ENCODE peak calls at places on chromosomes 13 and 19, in seven cellular contexts. V, Y, E, R, T, I and A are unnamed samples.

GRCh38 chr13:27442071-27442647 is 8.2 kb downstream of the MTIF3 start:
- DNase-seq in V (no peak), Y (peak; percentile 71), E (no peak), R (no peak), T (no peak), I (no peak), A (no peak)

GRCh38 chr19:38638461-38638860 is 9.0 kb upstream of the ACTN4 start:
- DNase-seq in V (no peak), Y (no peak), E (no peak), R (no peak), T (no peak), I (no peak), A (no peak)

GRCh38 chr19:35142531-35143230 is 374 bp upstream of the FXYD7 start:
- DNase-seq in V (peak; percentile 75), Y (peak; percentile 74), E (peak; percentile 91), R (peak; percentile 52), T (no peak), I (no peak), A (no peak)

GRCh38 chr19:50784710-50785109 is 5.5 kb upstream of the ACP4 start:
- DNase-seq in V (no peak), Y (no peak), E (no peak), R (no peak), T (no peak), I (no peak), A (no peak)

GRCh38 chr19:39407644-39408391 is 1.2 kb downstream of the ZFP36 start:
- DNase-seq in V (peak; percentile 54), Y (peak; percentile 85), E (no peak), R (peak; percentile 50), T (peak; percentile 28), I (no peak), A (no peak)

GRCh38 chr13:50015750-50016149 is 506 bp downstream of the KCNRG start:
- DNase-seq in V (no peak), Y (no peak), E (no peak), R (no peak), T (no peak), I (no peak), A (no peak)

GRCh38 chr13:52711277-52711676 is 28.3 kb downstream of the CNMD start:
- DNase-seq in V (no peak), Y (no peak), E (peak; percentile 39), R (no peak), T (no peak), I (no peak), A (no peak)

GRCh38 chr19:44789943-44790467 is 12.3 kb downstream of the CBLC start:
- DNase-seq in V (no peak), Y (no peak), E (no peak), R (no peak), T (no peak), I (no peak), A (no peak)

GRCh38 chr19:7751157-7751783 is 3.9 kb upstream of the CD209 start:
- DNase-seq in V (no peak), Y (no peak), E (no peak), R (no peak), T (no peak), I (no peak), A (no peak)

GRCh38 chr19:30757836-30758617 is 385.8 kb downstream of the ZNF536 start:
- DNase-seq in V (no peak), Y (no peak), E (no peak), R (no peak), T (no peak), I (no peak), A (no peak)

GRCh38 chr13:20359335-20359734 is 127.2 kb upstream of the GJB6 start:
- DNase-seq in V (no peak), Y (no peak), E (no peak), R (peak; percentile 97), T (peak; percentile 94), I (peak; percentile 41), A (peak; percentile 96)

GRCh38 chr13:23357349-23357748 is 76.2 kb downstream of the SACS start:
- DNase-seq in V (no peak), Y (no peak), E (no peak), R (no peak), T (peak; percentile 55), I (no peak), A (no peak)

GRCh38 chr13:29480893-29481525 is 114.5 kb downstream of the SLC7A1 start:
- DNase-seq in V (no peak), Y (no peak), E (no peak), R (no peak), T (no peak), I (no peak), A (no peak)

GRCh38 chr19:4508698-4509097 is 9.6 kb downstream of the PLIN4 start:
- DNase-seq in V (no peak), Y (no peak), E (no peak), R (no peak), T (no peak), I (no peak), A (no peak)

GRCh38 chr19:48752511-48753365 is at the start of gene FUT1:
- DNase-seq in V (peak; percentile 94), Y (peak; percentile 77), E (peak; percentile 82), R (peak; percentile 47), T (no peak), I (no peak), A (no peak)

GRCh38 chr13:44768775-44769578 is 192.8 kb upstream of the TSC22D1 start:
- DNase-seq in V (peak; percentile 31), Y (no peak), E (no peak), R (peak; percentile 38), T (peak; percentile 59), I (no peak), A (no peak)

GRCh38 chr19:3175761-3176714 is 2.5 kb upstream of the S1PR4 start:
- DNase-seq in V (peak; percentile 36), Y (peak; percentile 78), E (no peak), R (no peak), T (peak; percentile 76), I (peak; percentile 75), A (peak; percentile 51)

GRCh38 chr13:94384217-94384905 is 95.1 kb downstream of the DCT start:
- DNase-seq in V (no peak), Y (no peak), E (no peak), R (no peak), T (no peak), I (no peak), A (no peak)

GRCh38 chr13:64482373-64482772 is 2747.8 kb downstream of the PCDH9 start:
- DNase-seq in V (no peak), Y (no peak), E (no peak), R (no peak), T (no peak), I (no peak), A (no peak)

GRCh38 chr19:51743405-51743804 is 8.3 kb downstream of the FPR1 start:
- DNase-seq in V (no peak), Y (no peak), E (no peak), R (no peak), T (no peak), I (no peak), A (peak; percentile 36)

GRCh38 chr13:103788061-103788652 is 721.9 kb upstream of the SLC10A2 start:
- DNase-seq in V (no peak), Y (no peak), E (no peak), R (no peak), T (no peak), I (no peak), A (no peak)

GRCh38 chr19:4609878-4610511 is 29.3 kb upstream of the TNFAIP8L1 start:
- DNase-seq in V (no peak), Y (no peak), E (peak; percentile 46), R (no peak), T (no peak), I (no peak), A (no peak)

GRCh38 chr13:52815330-52815729 is 33.1 kb downstream of the PCDH8 start:
- DNase-seq in V (no peak), Y (no peak), E (no peak), R (no peak), T (no peak), I (no peak), A (no peak)

GRCh38 chr19:18542936-18543813 is at the start of gene FKBP8:
- DNase-seq in V (peak; percentile 95), Y (peak; percentile 97), E (peak; percentile 99), R (peak; percentile 92), T (peak; percentile 84), I (no peak), A (peak; percentile 85)
- H3K4me3 ChIP-seq in V (peak within 1 kb of the TSS; percentile 51), Y (peak within 1 kb of the TSS; percentile 63), E (peak within 1 kb of the TSS; percentile 68), R (peak within 1 kb of the TSS; percentile 97), T (peak within 1 kb of the TSS; percentile 78), I (peak within 1 kb of the TSS; percentile 95), A (peak within 1 kb of the TSS; percentile 64)

DNA sequence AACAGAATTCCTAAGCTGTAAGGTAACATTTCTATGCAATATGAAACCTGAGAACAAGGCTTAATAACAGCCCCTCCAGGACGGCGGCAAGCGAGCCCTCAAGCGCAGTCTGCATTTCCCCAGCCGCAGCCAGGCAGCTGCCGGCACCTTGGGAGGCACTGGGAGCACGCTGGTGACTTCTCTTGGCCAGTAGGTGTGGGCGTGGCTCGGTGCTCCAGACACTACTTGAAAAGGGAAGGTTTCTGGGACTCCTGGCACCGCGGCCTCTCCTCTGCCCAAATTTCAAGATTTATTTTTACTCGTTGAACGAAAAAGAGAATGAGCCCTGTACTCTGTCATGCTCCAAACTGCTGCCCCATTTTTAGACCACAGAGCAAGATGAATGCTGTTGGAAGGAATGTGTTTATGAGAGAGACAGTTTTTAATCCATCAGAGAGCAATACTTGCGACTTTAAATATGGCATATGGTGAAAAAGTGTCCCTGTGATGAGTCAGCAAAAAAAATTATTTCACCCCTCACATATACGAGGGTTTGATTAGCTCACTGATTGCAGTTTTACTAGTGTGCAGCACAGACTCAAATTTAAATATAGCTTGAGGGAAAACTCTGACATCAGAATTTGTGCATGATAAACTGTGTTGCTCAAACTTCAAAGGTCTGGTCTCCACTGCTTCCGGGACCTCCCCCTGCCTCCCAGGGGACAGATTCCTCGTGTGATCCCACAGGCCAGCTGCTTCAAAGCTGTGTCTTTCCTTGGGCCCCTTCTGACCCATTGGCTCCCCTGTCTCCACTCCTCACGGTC is 81.3 kb downstream of the COL4A2 start:
- DNase-seq in V (no peak), Y (no peak), E (peak; percentile 47), R (peak; percentile 81), T (peak; percentile 52), I (no peak), A (peak; percentile 78)
- TF ChIP-seq CTCF in V (no peak), Y (no peak), E (no peak), R (no peak), T (no peak), I (no peak), A (no peak)

GRCh38 chr13:99289265-99289664 is 17.9 kb downstream of the GPR183 start:
- DNase-seq in V (no peak), Y (no peak), E (no peak), R (no peak), T (no peak), I (no peak), A (no peak)
- H3K4me3 ChIP-seq in V (no peak overlapping the region), Y (no peak overlapping the region), E (no peak overlapping the region), R (no peak overlapping the region), T (no peak overlapping the region), I (no peak overlapping the region), A (no peak overlapping the region)

DNA sequence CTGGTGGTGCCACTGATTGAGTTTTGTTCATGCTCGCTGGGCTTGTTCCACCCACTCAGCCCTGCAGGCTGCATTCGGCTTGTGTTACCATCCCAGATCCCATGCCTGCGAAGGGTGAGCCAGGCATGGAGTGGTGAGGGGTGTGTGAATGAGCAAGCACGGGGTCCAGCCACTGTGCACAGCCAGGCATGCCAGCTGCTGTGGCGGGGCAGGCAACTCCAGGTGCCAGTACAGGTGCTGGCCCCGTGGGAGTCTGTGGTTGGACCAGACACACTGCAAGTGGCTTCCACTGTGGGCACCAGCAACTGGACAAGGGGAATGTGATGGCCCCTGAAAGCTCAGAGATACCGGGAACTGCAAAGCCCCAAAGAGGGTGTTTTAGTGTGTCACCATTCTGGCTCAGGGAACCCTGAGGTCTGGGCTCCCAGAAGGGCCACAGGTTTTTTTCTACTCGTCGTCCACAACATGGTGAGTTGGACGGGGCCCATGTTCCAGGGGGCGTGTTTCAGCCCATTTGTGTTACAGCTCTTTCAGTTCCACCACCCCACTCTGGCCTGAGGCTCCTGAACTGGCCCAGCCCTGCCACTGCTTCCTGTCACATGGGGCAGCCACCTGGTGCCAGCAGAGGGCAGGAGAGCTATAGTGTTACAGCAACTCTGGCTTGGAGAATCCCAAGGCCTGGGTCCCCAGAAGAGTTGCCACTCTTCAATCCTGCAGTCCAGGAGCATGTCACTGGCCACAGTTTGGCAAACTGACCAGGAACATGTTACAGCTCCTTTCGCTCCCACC is 217.0 kb upstream of the OBI1 start:
- DNase-seq in V (no peak), Y (no peak), E (no peak), R (no peak), T (no peak), I (no peak), A (no peak)
- TF ChIP-seq CTCF in V (no peak), Y (no peak), E (no peak), R (no peak), T (no peak), I (no peak), A (no peak)